ENCODE peak calls at places on chromosome 18, in six cellular contexts. One of them, this sample, is unnamed.

GRCh38 chr18:79856119-79857080 is 58.7 kb downstream of the KCNG2 start:
- DNase-seq in fibroblast of mammary gland: peak
- DNase-seq in brain microvascular endothelial cell: no peak
- DNase-seq in skeletal muscle cell: peak
- DNase-seq in astrocyte of the spinal cord: no peak
- DNase-seq in GM13977: peak
- DNase-seq in this sample: no peak

GRCh38 chr18:46226461-46226860 is 122.3 kb downstream of the HAUS1 start:
- DNase-seq in skeletal muscle cell: peak
- DNase-seq in GM13977: no peak
- DNase-seq in fibroblast of mammary gland: peak
- DNase-seq in brain microvascular endothelial cell: peak
- DNase-seq in astrocyte of the spinal cord: no peak
- DNase-seq in this sample: no peak

GRCh38 chr18:24198461-24198860 is 59.6 kb downstream of the CABYR start:
- DNase-seq in skeletal muscle cell: no peak
- DNase-seq in fibroblast of mammary gland: no peak
- DNase-seq in astrocyte of the spinal cord: no peak
- DNase-seq in GM13977: no peak
- DNase-seq in brain microvascular endothelial cell: no peak
- DNase-seq in this sample: no peak

GRCh38 chr18:14978962-14979535 is 231.1 kb downstream of the ANKRD30B start:
- DNase-seq in skeletal muscle cell: no peak
- DNase-seq in fibroblast of mammary gland: peak
- DNase-seq in astrocyte of the spinal cord: peak
- DNase-seq in brain microvascular endothelial cell: no peak
- DNase-seq in GM13977: no peak
- DNase-seq in this sample: peak

GRCh38 chr18:21391074-21391673 is 149.1 kb downstream of the GREB1L start:
- DNase-seq in brain microvascular endothelial cell: peak
- DNase-seq in GM13977: no peak
- DNase-seq in skeletal muscle cell: no peak
- DNase-seq in fibroblast of mammary gland: peak
- DNase-seq in astrocyte of the spinal cord: peak
- DNase-seq in this sample: peak

GRCh38 chr18:79361766-79362522 is 33.8 kb upstream of the NFATC1 start:
- DNase-seq in skeletal muscle cell: peak
- DNase-seq in astrocyte of the spinal cord: peak
- DNase-seq in brain microvascular endothelial cell: peak
- DNase-seq in fibroblast of mammary gland: peak
- DNase-seq in GM13977: no peak
- DNase-seq in this sample: no peak

GRCh38 chr18:57627488-57627887 is 5.9 kb upstream of the NARS1 start:
- DNase-seq in skeletal muscle cell: no peak
- DNase-seq in GM13977: no peak
- DNase-seq in astrocyte of the spinal cord: peak
- DNase-seq in brain microvascular endothelial cell: peak
- DNase-seq in fibroblast of mammary gland: no peak
- DNase-seq in this sample: no peak

GRCh38 chr18:50193796-50194622 is 938 bp downstream of the MYO5B start:
- DNase-seq in fibroblast of mammary gland: no peak
- DNase-seq in skeletal muscle cell: no peak
- DNase-seq in brain microvascular endothelial cell: no peak
- DNase-seq in astrocyte of the spinal cord: no peak
- DNase-seq in GM13977: peak
- DNase-seq in this sample: peak

GRCh38 chr18:23718243-23718720 is 29.0 kb downstream of the LAMA3 start:
- DNase-seq in astrocyte of the spinal cord: peak
- DNase-seq in skeletal muscle cell: peak
- DNase-seq in GM13977: no peak
- DNase-seq in fibroblast of mammary gland: peak
- DNase-seq in brain microvascular endothelial cell: peak
- DNase-seq in this sample: no peak

GRCh38 chr18:45654677-45655076 is 39.4 kb downstream of the SLC14A2 start:
- DNase-seq in brain microvascular endothelial cell: no peak
- DNase-seq in astrocyte of the spinal cord: no peak
- DNase-seq in fibroblast of mammary gland: no peak
- DNase-seq in skeletal muscle cell: no peak
- DNase-seq in GM13977: no peak
- DNase-seq in this sample: no peak

GRCh38 chr18:77223221-77223639 is 26.4 kb upstream of the GALR1 start:
- DNase-seq in brain microvascular endothelial cell: no peak
- DNase-seq in astrocyte of the spinal cord: peak
- DNase-seq in skeletal muscle cell: no peak
- DNase-seq in fibroblast of mammary gland: no peak
- DNase-seq in GM13977: no peak
- DNase-seq in this sample: no peak

GRCh38 chr18:34729264-34729663 is 19.2 kb downstream of the DTNA start:
- DNase-seq in skeletal muscle cell: no peak
- DNase-seq in GM13977: peak
- DNase-seq in astrocyte of the spinal cord: peak
- DNase-seq in fibroblast of mammary gland: peak
- DNase-seq in brain microvascular endothelial cell: peak
- DNase-seq in this sample: peak

GRCh38 chr18:75321431-75321830 is 106.1 kb downstream of the SMIM21 start:
- DNase-seq in GM13977: no peak
- DNase-seq in fibroblast of mammary gland: no peak
- DNase-seq in astrocyte of the spinal cord: no peak
- DNase-seq in skeletal muscle cell: no peak
- DNase-seq in brain microvascular endothelial cell: no peak
- DNase-seq in this sample: no peak

GRCh38 chr18:5068856-5069255 is 128.2 kb downstream of the AKAIN1 start:
- DNase-seq in skeletal muscle cell: no peak
- DNase-seq in astrocyte of the spinal cord: no peak
- DNase-seq in brain microvascular endothelial cell: no peak
- DNase-seq in GM13977: no peak
- DNase-seq in fibroblast of mammary gland: no peak
- DNase-seq in this sample: no peak

GRCh38 chr18:22705328-22705727 is 227.8 kb upstream of the RBBP8 start:
- DNase-seq in skeletal muscle cell: peak
- DNase-seq in fibroblast of mammary gland: peak
- DNase-seq in astrocyte of the spinal cord: peak
- DNase-seq in GM13977: no peak
- DNase-seq in brain microvascular endothelial cell: peak
- DNase-seq in this sample: no peak

GRCh38 chr18:46196627-46197243 is 92.5 kb downstream of the HAUS1 start:
- DNase-seq in fibroblast of mammary gland: no peak
- DNase-seq in brain microvascular endothelial cell: no peak
- DNase-seq in GM13977: no peak
- DNase-seq in skeletal muscle cell: no peak
- DNase-seq in astrocyte of the spinal cord: no peak
- DNase-seq in this sample: no peak

GRCh38 chr18:49562481-49563129 is 748 bp downstream of the LIPG start:
- DNase-seq in skeletal muscle cell: no peak
- DNase-seq in GM13977: no peak
- DNase-seq in brain microvascular endothelial cell: no peak
- DNase-seq in astrocyte of the spinal cord: no peak
- DNase-seq in fibroblast of mammary gland: peak
- DNase-seq in this sample: no peak